ENCODE peak calls at places on chromosomes 6 and 20, in seven cellular contexts. X is B cell; F is occipital lobe; L is HEK293T; H is DMS153; G is stimulated activated CD8-positive, alpha-beta memory T cell treated with anti-CD3 and anti-CD28 coated beads, Interleukin-15, amount 100 ng/mL, for 1 hour; I is left ventricle myocardium superior. W is an unnamed sample.

GRCh38 chr6:148109732-148110131 is 232.9 kb upstream of the SASH1 start:
- DNase-seq in L (no peak), F (no peak), H (peak; percentile 10), X (no peak), G (no peak), I (no peak), W (peak; percentile 77)

GRCh38 chr20:2820896-2821869 is 5.0 kb downstream of the TMEM239 start:
- DNase-seq in H (no peak), I (no peak), L (peak; percentile 6), F (no peak), X (peak; percentile 39), G (no peak), W (peak; percentile 61)

GRCh38 chr20:58788896-58789295 is 61.8 kb downstream of the GNAS-AS1 start:
- DNase-seq in F (no peak), I (no peak), G (no peak), X (no peak), H (no peak), L (no peak), W (no peak)

GRCh38 chr6:13098006-13098405 is 230.3 kb downstream of the TBC1D7 start:
- DNase-seq in H (no peak), G (no peak), F (no peak), L (no peak), I (no peak), X (no peak), W (no peak)

GRCh38 chr6:106145741-106146227 is 59.6 kb downstream of the PRDM1 start:
- DNase-seq in F (no peak), L (no peak), G (no peak), X (no peak), H (no peak), I (no peak), W (no peak)

GRCh38 chr20:36273414-36274247 is 32.5 kb upstream of the DLGAP4 start:
- DNase-seq in F (no peak), I (no peak), H (no peak), X (no peak), L (no peak), G (no peak), W (no peak)

GRCh38 chr20:47678130-47678453 is 107.2 kb downstream of the SULF2 start:
- DNase-seq in H (no peak), I (no peak), F (no peak), G (no peak), X (no peak), L (no peak), W (no peak)

GRCh38 chr6:41651246-41651961 is 13.1 kb downstream of the MDFI start:
- DNase-seq in L (no peak), F (no peak), H (no peak), I (no peak), G (no peak), X (no peak), W (peak; percentile 38)

GRCh38 chr6:168865-169455 is 123.3 kb upstream of the DUSP22 start:
- DNase-seq in F (no peak), G (no peak), I (no peak), H (peak; percentile 4), L (no peak), X (no peak), W (no peak)

GRCh38 chr20:49482621-49483017 is at the start of gene KCNB1:
- DNase-seq in H (no peak), F (no peak), G (peak; percentile 2), X (peak; percentile 72), I (peak; percentile 72), L (peak; percentile 73), W (peak; percentile 71)

GRCh38 chr6:123332070-123332469 is 304.7 kb downstream of the TRDN start:
- DNase-seq in L (no peak), F (no peak), G (no peak), H (no peak), I (no peak), X (no peak), W (no peak)

GRCh38 chr20:54276577-54277169 is 68.8 kb downstream of the PFDN4 start:
- DNase-seq in H (no peak), X (no peak), F (no peak), L (no peak), G (no peak), I (no peak), W (no peak)

GRCh38 chr6:41492261-41492891 is 53.8 kb upstream of the FOXP4 start:
- DNase-seq in L (no peak), F (no peak), I (no peak), X (no peak), G (no peak), H (no peak), W (peak; percentile 46)

GRCh38 chr6:169185692-169186485 is 67.8 kb downstream of the THBS2 start:
- DNase-seq in F (no peak), G (no peak), H (no peak), I (no peak), X (peak; percentile 3), L (no peak), W (no peak)

GRCh38 chr6:89950879-89951391 is 56.7 kb downstream of the GJA10 start:
- DNase-seq in F (no peak), X (no peak), H (no peak), G (no peak), L (no peak), I (no peak), W (no peak)

GRCh38 chr20:52473171-52473570 is 281.6 kb upstream of the ZFP64 start:
- DNase-seq in F (no peak), H (no peak), G (no peak), X (no peak), L (no peak), I (no peak), W (no peak)

GRCh38 chr6:145233955-145234354 is 501.4 kb downstream of the EPM2A start:
- DNase-seq in F (no peak), G (no peak), H (no peak), I (no peak), L (no peak), X (no peak), W (no peak)

GRCh38 chr6:7108196-7108963 is 619 bp downstream of the RREB1 start:
- DNase-seq in X (peak; percentile 78), H (no peak), L (peak; percentile 44), F (no peak), G (no peak), I (peak; percentile 86), W (peak; percentile 80)